ENCODE peak calls at places on chromosomes 3 and 15, in six cellular contexts. One of them, this sample, is unnamed.

GRCh38 chr3:132256984-132257383 is 60.2 kb upstream of the ACP3 start:
- DNase-seq in pancreas: no peak
- DNase-seq in bronchial epithelial cell: peak
- DNase-seq in uterus: no peak
- DNase-seq in cardiac fibroblast: peak
- DNase-seq in fibroblast of mammary gland: peak
- DNase-seq in this sample: no peak

GRCh38 chr15:75573001-75573400 is 6.1 kb downstream of the PTPN9 start:
- DNase-seq in pancreas: no peak
- DNase-seq in bronchial epithelial cell: peak
- DNase-seq in uterus: no peak
- DNase-seq in cardiac fibroblast: peak
- DNase-seq in fibroblast of mammary gland: no peak
- DNase-seq in this sample: peak

GRCh38 chr15:70033529-70034140 is 64.1 kb downstream of the TLE3 start:
- DNase-seq in pancreas: no peak
- DNase-seq in bronchial epithelial cell: no peak
- DNase-seq in uterus: peak
- DNase-seq in cardiac fibroblast: peak
- DNase-seq in fibroblast of mammary gland: peak
- DNase-seq in this sample: peak

GRCh38 chr3:159988617-159989251 is at the start of gene IL12A:
- DNase-seq in pancreas: peak
- DNase-seq in bronchial epithelial cell: peak
- DNase-seq in uterus: peak
- DNase-seq in cardiac fibroblast: peak
- DNase-seq in fibroblast of mammary gland: peak
- DNase-seq in this sample: no peak

GRCh38 chr15:42024303-42024702 is 3.5 kb upstream of the PLA2G4E start:
- DNase-seq in pancreas: no peak
- DNase-seq in bronchial epithelial cell: no peak
- DNase-seq in uterus: no peak
- DNase-seq in cardiac fibroblast: no peak
- DNase-seq in fibroblast of mammary gland: no peak
- DNase-seq in this sample: no peak

GRCh38 chr3:12993022-12993622 is 80.1 kb downstream of the IQSEC1 start:
- DNase-seq in pancreas: peak
- DNase-seq in bronchial epithelial cell: no peak
- DNase-seq in uterus: no peak
- DNase-seq in cardiac fibroblast: no peak
- DNase-seq in fibroblast of mammary gland: no peak
- DNase-seq in this sample: no peak

GRCh38 chr15:87403973-87404372 is 852.6 kb downstream of the NTRK3 start:
- DNase-seq in pancreas: no peak
- DNase-seq in bronchial epithelial cell: no peak
- DNase-seq in uterus: no peak
- DNase-seq in cardiac fibroblast: no peak
- DNase-seq in fibroblast of mammary gland: no peak
- DNase-seq in this sample: no peak

GRCh38 chr3:159805411-159805772 is 183.2 kb upstream of the IL12A start:
- DNase-seq in pancreas: no peak
- DNase-seq in bronchial epithelial cell: no peak
- DNase-seq in uterus: no peak
- DNase-seq in cardiac fibroblast: no peak
- DNase-seq in fibroblast of mammary gland: no peak
- DNase-seq in this sample: no peak

GRCh38 chr15:85316244-85316934 is 64.0 kb upstream of the AKAP13 start:
- DNase-seq in pancreas: no peak
- DNase-seq in bronchial epithelial cell: no peak
- DNase-seq in uterus: no peak
- DNase-seq in cardiac fibroblast: peak
- DNase-seq in fibroblast of mammary gland: peak
- DNase-seq in this sample: peak

GRCh38 chr3:53231532-53232511 is 24.0 kb downstream of the TKT start:
- DNase-seq in pancreas: no peak
- DNase-seq in bronchial epithelial cell: no peak
- DNase-seq in uterus: no peak
- DNase-seq in cardiac fibroblast: no peak
- DNase-seq in fibroblast of mammary gland: no peak
- DNase-seq in this sample: no peak

GRCh38 chr15:66996099-66996498 is 69.3 kb upstream of the SMAD3 start:
- DNase-seq in pancreas: no peak
- DNase-seq in bronchial epithelial cell: no peak
- DNase-seq in uterus: no peak
- DNase-seq in cardiac fibroblast: no peak
- DNase-seq in fibroblast of mammary gland: peak
- DNase-seq in this sample: peak

GRCh38 chr3:180196658-180197057 is 159.9 kb upstream of the PEX5L start:
- DNase-seq in pancreas: no peak
- DNase-seq in bronchial epithelial cell: no peak
- DNase-seq in uterus: no peak
- DNase-seq in cardiac fibroblast: no peak
- DNase-seq in fibroblast of mammary gland: no peak
- DNase-seq in this sample: no peak

GRCh38 chr15:34223904-34224596 is 766 bp upstream of the EMC4 start:
- DNase-seq in pancreas: no peak
- DNase-seq in bronchial epithelial cell: no peak
- DNase-seq in uterus: no peak
- DNase-seq in cardiac fibroblast: no peak
- DNase-seq in fibroblast of mammary gland: no peak
- DNase-seq in this sample: no peak

GRCh38 chr3:73680696-73681095 is 56.0 kb upstream of the PDZRN3 start:
- DNase-seq in pancreas: no peak
- DNase-seq in bronchial epithelial cell: no peak
- DNase-seq in uterus: no peak
- DNase-seq in cardiac fibroblast: no peak
- DNase-seq in fibroblast of mammary gland: no peak
- DNase-seq in this sample: no peak

GRCh38 chr15:48459571-48460461 is 128.6 kb downstream of the DUT start:
- DNase-seq in pancreas: no peak
- DNase-seq in bronchial epithelial cell: peak
- DNase-seq in uterus: no peak
- DNase-seq in cardiac fibroblast: peak
- DNase-seq in fibroblast of mammary gland: peak
- DNase-seq in this sample: peak

GRCh38 chr15:74657846-74658245 is 38.0 kb downstream of the EDC3 start:
- DNase-seq in pancreas: no peak
- DNase-seq in bronchial epithelial cell: peak
- DNase-seq in uterus: no peak
- DNase-seq in cardiac fibroblast: peak
- DNase-seq in fibroblast of mammary gland: peak
- DNase-seq in this sample: no peak

GRCh38 chr15:68679161-68679560 is 100.4 kb downstream of the CORO2B start:
- DNase-seq in pancreas: no peak
- DNase-seq in bronchial epithelial cell: no peak
- DNase-seq in uterus: no peak
- DNase-seq in cardiac fibroblast: no peak
- DNase-seq in fibroblast of mammary gland: no peak
- DNase-seq in this sample: no peak

GRCh38 chr3:56683122-56683817 is at the start of gene TASOR:
- DNase-seq in pancreas: peak
- DNase-seq in bronchial epithelial cell: peak
- DNase-seq in uterus: peak
- DNase-seq in cardiac fibroblast: peak
- DNase-seq in fibroblast of mammary gland: peak
- DNase-seq in this sample: peak

GRCh38 chr15:63830113-63830512 is 3.6 kb downstream of the HERC1 start:
- DNase-seq in pancreas: no peak
- DNase-seq in bronchial epithelial cell: no peak
- DNase-seq in uterus: no peak
- DNase-seq in cardiac fibroblast: no peak
- DNase-seq in fibroblast of mammary gland: no peak
- DNase-seq in this sample: no peak

GRCh38 chr3:58884457-58884856 is 165.4 kb downstream of the CFAP20DC start:
- DNase-seq in pancreas: no peak
- DNase-seq in bronchial epithelial cell: no peak
- DNase-seq in uterus: no peak
- DNase-seq in cardiac fibroblast: no peak
- DNase-seq in fibroblast of mammary gland: no peak
- DNase-seq in this sample: no peak

GRCh38 chr15:80693682-80694623 is 1.2 kb upstream of the ABHD17C start:
- DNase-seq in pancreas: peak
- DNase-seq in bronchial epithelial cell: no peak
- DNase-seq in uterus: no peak
- DNase-seq in cardiac fibroblast: no peak
- DNase-seq in fibroblast of mammary gland: peak
- DNase-seq in this sample: no peak

GRCh38 chr15:32029862-32030781 is at the start of gene CHRNA7:
- DNase-seq in pancreas: peak
- DNase-seq in bronchial epithelial cell: peak
- DNase-seq in uterus: no peak
- DNase-seq in cardiac fibroblast: peak
- DNase-seq in fibroblast of mammary gland: peak
- DNase-seq in this sample: no peak

GRCh38 chr3:73765878-73766564 is 141.3 kb upstream of the PDZRN3 start:
- DNase-seq in pancreas: no peak
- DNase-seq in bronchial epithelial cell: no peak
- DNase-seq in uterus: no peak
- DNase-seq in cardiac fibroblast: peak
- DNase-seq in fibroblast of mammary gland: peak
- DNase-seq in this sample: peak

GRCh38 chr15:31086344-31086743 is 15.2 kb downstream of the TRPM1 start:
- DNase-seq in pancreas: no peak
- DNase-seq in bronchial epithelial cell: no peak
- DNase-seq in uterus: no peak
- DNase-seq in cardiac fibroblast: no peak
- DNase-seq in fibroblast of mammary gland: no peak
- DNase-seq in this sample: no peak

GRCh38 chr3:32374788-32375595 is 16.7 kb upstream of the CMTM7 start:
- DNase-seq in pancreas: no peak
- DNase-seq in bronchial epithelial cell: peak
- DNase-seq in uterus: peak
- DNase-seq in cardiac fibroblast: peak
- DNase-seq in fibroblast of mammary gland: peak
- DNase-seq in this sample: peak

GRCh38 chr15:62125763-62126162 is 39.3 kb downstream of the C2CD4B start:
- DNase-seq in pancreas: peak
- DNase-seq in bronchial epithelial cell: peak
- DNase-seq in uterus: no peak
- DNase-seq in cardiac fibroblast: peak
- DNase-seq in fibroblast of mammary gland: peak
- DNase-seq in this sample: peak

DNA sequence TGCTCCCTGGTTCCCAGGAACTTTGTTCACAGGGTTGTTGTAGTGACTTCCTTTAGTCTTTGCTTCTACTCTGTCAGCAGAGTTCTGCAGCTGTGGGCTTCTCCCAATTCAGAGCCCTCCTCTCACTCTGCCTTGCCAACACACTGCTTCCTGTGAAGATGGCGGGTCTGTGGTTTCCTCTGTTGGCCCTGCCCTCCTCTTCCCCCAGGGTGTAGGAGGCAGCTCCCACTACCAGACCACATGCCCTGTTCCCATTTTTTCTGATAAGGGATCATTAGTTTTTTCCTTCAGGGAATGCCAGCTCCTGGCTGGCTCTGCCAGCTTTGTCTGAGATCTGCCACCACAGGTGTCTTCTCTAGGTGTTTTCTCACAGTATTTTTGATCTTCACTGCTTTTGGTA is 12.7 kb downstream of the SPSB4 start:
- DNase-seq in pancreas: peak
- DNase-seq in bronchial epithelial cell: no peak
- DNase-seq in uterus: no peak
- DNase-seq in cardiac fibroblast: no peak
- DNase-seq in fibroblast of mammary gland: no peak
- DNase-seq in this sample: no peak
- TF ChIP-seq CTCF in pancreas: no peak
- TF ChIP-seq CTCF in bronchial epithelial cell: no peak
- TF ChIP-seq CTCF in uterus: no peak
- TF ChIP-seq CTCF in cardiac fibroblast: no peak
- TF ChIP-seq CTCF in fibroblast of mammary gland: no peak
- TF ChIP-seq CTCF in this sample: no peak

DNA sequence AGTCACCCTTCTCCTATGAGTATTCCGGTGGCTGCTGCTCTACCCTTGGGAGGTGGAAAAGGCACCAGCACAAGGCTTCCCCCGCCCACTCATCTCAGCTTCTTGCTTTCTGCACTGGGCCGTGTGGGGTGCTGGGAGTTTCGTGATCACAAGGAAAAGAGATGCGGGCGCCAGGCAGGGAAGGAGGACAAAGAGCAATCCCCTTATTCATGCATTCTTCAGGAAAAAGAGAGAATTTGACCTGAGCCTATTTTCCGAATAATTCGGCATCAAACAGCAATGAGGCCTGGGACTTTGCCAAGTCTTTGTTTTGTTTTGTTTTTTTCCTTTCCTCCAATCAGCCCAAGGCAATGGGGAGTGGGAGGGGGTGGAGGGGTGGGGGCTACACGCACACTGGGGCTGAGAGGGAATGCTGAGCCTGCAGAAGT is 102.1 kb upstream of the LPP start:
- DNase-seq in pancreas: no peak
- DNase-seq in bronchial epithelial cell: no peak
- DNase-seq in uterus: peak
- DNase-seq in cardiac fibroblast: peak
- DNase-seq in fibroblast of mammary gland: peak
- DNase-seq in this sample: no peak
- H3K4me3 ChIP-seq in pancreas: no peak
- H3K4me3 ChIP-seq in bronchial epithelial cell: no peak
- H3K4me3 ChIP-seq in uterus: peak
- H3K4me3 ChIP-seq in cardiac fibroblast: no peak
- H3K4me3 ChIP-seq in fibroblast of mammary gland: peak
- H3K4me3 ChIP-seq in this sample: no peak

GRCh38 chr3:144629413-144629812 is 657.8 kb downstream of the DIPK2A start:
- DNase-seq in pancreas: no peak
- DNase-seq in bronchial epithelial cell: no peak
- DNase-seq in uterus: no peak
- DNase-seq in cardiac fibroblast: no peak
- DNase-seq in fibroblast of mammary gland: no peak
- DNase-seq in this sample: no peak
- TF ChIP-seq CTCF in pancreas: no peak
- TF ChIP-seq CTCF in bronchial epithelial cell: no peak
- TF ChIP-seq CTCF in uterus: no peak
- TF ChIP-seq CTCF in cardiac fibroblast: no peak
- TF ChIP-seq CTCF in fibroblast of mammary gland: no peak
- TF ChIP-seq CTCF in this sample: no peak

GRCh38 chr15:60570936-60571530 is 92.1 kb upstream of the ICE2 start:
- DNase-seq in pancreas: no peak
- DNase-seq in bronchial epithelial cell: no peak
- DNase-seq in uterus: no peak
- DNase-seq in cardiac fibroblast: no peak
- DNase-seq in fibroblast of mammary gland: no peak
- DNase-seq in this sample: no peak

GRCh38 chr15:60565407-60565806 is 86.5 kb upstream of the ICE2 start:
- DNase-seq in pancreas: no peak
- DNase-seq in bronchial epithelial cell: no peak
- DNase-seq in uterus: no peak
- DNase-seq in cardiac fibroblast: no peak
- DNase-seq in fibroblast of mammary gland: no peak
- DNase-seq in this sample: no peak

GRCh38 chr15:60569596-60569995 is 90.7 kb upstream of the ICE2 start:
- DNase-seq in pancreas: no peak
- DNase-seq in bronchial epithelial cell: no peak
- DNase-seq in uterus: no peak
- DNase-seq in cardiac fibroblast: no peak
- DNase-seq in fibroblast of mammary gland: no peak
- DNase-seq in this sample: no peak

GRCh38 chr15:60568883-60569495 is 90.0 kb upstream of the ICE2 start:
- DNase-seq in pancreas: no peak
- DNase-seq in bronchial epithelial cell: no peak
- DNase-seq in uterus: no peak
- DNase-seq in cardiac fibroblast: no peak
- DNase-seq in fibroblast of mammary gland: no peak
- DNase-seq in this sample: no peak

GRCh38 chr15:60568301-60568742 is 89.4 kb upstream of the ICE2 start:
- DNase-seq in pancreas: no peak
- DNase-seq in bronchial epithelial cell: no peak
- DNase-seq in uterus: no peak
- DNase-seq in cardiac fibroblast: no peak
- DNase-seq in fibroblast of mammary gland: no peak
- DNase-seq in this sample: no peak
- H3K4me3 ChIP-seq in pancreas: no peak
- H3K4me3 ChIP-seq in bronchial epithelial cell: no peak
- H3K4me3 ChIP-seq in uterus: no peak
- H3K4me3 ChIP-seq in cardiac fibroblast: no peak
- H3K4me3 ChIP-seq in fibroblast of mammary gland: no peak
- H3K4me3 ChIP-seq in this sample: no peak